ENCODE peak calls at places on chromosomes 4 and X, in six cellular contexts. G, Z, U, D, K and O are unnamed samples.

GRCh38 chr4:118396881-118397666 is 44.3 kb upstream of the PRSS12 start:
- DNase-seq in G (no peak), K (no peak), U (no peak), D (no peak), Z (no peak), O (no peak)

GRCh38 chr4:183546376-183546775 is 41.5 kb downstream of the ING2 start:
- DNase-seq in G (no peak), Z (no peak), K (no peak), D (no peak), U (no peak), O (no peak)

GRCh38 chr4:72531322-72531721 is 37.7 kb downstream of the ADAMTS3 start:
- DNase-seq in K (no peak), U (no peak), D (no peak), Z (no peak), G (no peak), O (no peak)

GRCh38 chr4:57491388-57491787 is 381.2 kb upstream of the IGFBP7 start:
- DNase-seq in K (no peak), Z (no peak), D (no peak), G (no peak), U (no peak), O (no peak)

GRCh38 chrX:150361070-150361776 is 1.9 kb upstream of the MAMLD1 start:
- DNase-seq in D (no peak), K (no peak), Z (no peak), G (no peak), U (peak), O (no peak)

GRCh38 chr4:56433280-56433679 is 2.1 kb downstream of the PPAT start:
- DNase-seq in G (no peak), D (no peak), U (no peak), Z (no peak), K (no peak), O (no peak)

GRCh38 chr4:52852041-52852440 is 10.1 kb upstream of the RASL11B start:
- DNase-seq in D (no peak), G (no peak), Z (no peak), K (no peak), U (no peak), O (no peak)

GRCh38 chrX:111090458-111090857 is 5.5 kb upstream of the PAK3 start:
- DNase-seq in Z (no peak), K (no peak), D (no peak), G (no peak), U (no peak), O (no peak)

GRCh38 chr4:76060506-76060905 is 14.0 kb upstream of the ART3 start:
- DNase-seq in K (no peak), Z (no peak), G (no peak), D (no peak), U (no peak), O (no peak)

GRCh38 chr4:13920111-13920875 is 292.8 kb upstream of the BOD1L1 start:
- DNase-seq in D (no peak), Z (no peak), G (no peak), K (no peak), U (no peak), O (no peak)

GRCh38 chr4:108031427-108032083 is 41.9 kb downstream of the HADH start:
- DNase-seq in U (peak), K (no peak), Z (no peak), G (no peak), D (no peak), O (no peak)

GRCh38 chr4:176902710-176903323 is 110.1 kb upstream of the VEGFC start:
- DNase-seq in U (no peak), Z (peak), D (no peak), K (no peak), G (no peak), O (no peak)